ENCODE peak calls at places on chromosome 6, in four cellular contexts. O is heart right ventricle, K is transverse colon, W is upper lobe of right lung. H is an unnamed sample.

GRCh38 chr6:3522561-3523287 is 65.9 kb upstream of the SLC22A23 start:
- DNase-seq in O (no peak), K (no peak), W (no peak), H (no peak)

GRCh38 chr6:33744001-33744848 is 2.5 kb downstream of the IP6K3 start:
- DNase-seq in O (peak), K (peak), W (no peak), H (peak)

GRCh38 chr6:28907394-28907793 is 16.4 kb downstream of the TRIM27 start:
- DNase-seq in O (no peak), K (no peak), W (no peak), H (no peak)

GRCh38 chr6:235763-236360 is 56.4 kb upstream of the DUSP22 start:
- DNase-seq in O (peak), K (no peak), W (no peak), H (peak)

GRCh38 chr6:85669735-85670194 is 27.1 kb upstream of the SYNCRIP start:
- DNase-seq in O (no peak), K (no peak), W (no peak), H (no peak)

GRCh38 chr6:143368426-143368825 is 82.1 kb downstream of the ADAT2 start:
- DNase-seq in O (no peak), K (no peak), W (no peak), H (no peak)

GRCh38 chr6:148200302-148200701 is 142.3 kb upstream of the SASH1 start:
- DNase-seq in O (no peak), K (no peak), W (no peak), H (peak)

GRCh38 chr6:111238464-111239119 is 151.3 kb downstream of the SLC16A10 start:
- DNase-seq in O (no peak), K (no peak), W (no peak), H (no peak)

GRCh38 chr6:110357696-110358535 is at the start of gene METTL24:
- DNase-seq in O (no peak), K (no peak), W (no peak), H (no peak)

GRCh38 chr6:110358536-110359148 is 493 bp upstream of the METTL24 start:
- DNase-seq in O (no peak), K (no peak), W (no peak), H (no peak)

GRCh38 chr6:139135578-139136545 is 982 bp downstream of the HECA start:
- DNase-seq in O (peak), K (peak), W (peak), H (peak)

GRCh38 chr6:41734666-41735426 is 562 bp downstream of the TFEB start:
- DNase-seq in O (peak), K (peak), W (peak), H (peak)

GRCh38 chr6:41737591-41738130 is 2.3 kb upstream of the TFEB start:
- DNase-seq in O (no peak), K (no peak), W (no peak), H (no peak)

GRCh38 chr6:41736800-41737555 is 1.6 kb upstream of the TFEB start:
- DNase-seq in O (no peak), K (no peak), W (no peak), H (no peak)

GRCh38 chr6:41735427-41736206 is at the start of gene TFEB:
- DNase-seq in O (peak), K (peak), W (peak), H (peak)

GRCh38 chr6:41736207-41736710 is 851 bp upstream of the TFEB start:
- DNase-seq in O (no peak), K (no peak), W (no peak), H (no peak)
- H3K4me3 ChIP-seq in O (no peak), K (no peak), W (peak), H (no peak)

GRCh38 chr6:82778985-82779384 is 286.7 kb downstream of the UBE3D start:
- DNase-seq in O (no peak), K (no peak), W (no peak), H (no peak)
- H3K27ac ChIP-seq in O (no peak), K (no peak), W (no peak), H (no peak)

DNA sequence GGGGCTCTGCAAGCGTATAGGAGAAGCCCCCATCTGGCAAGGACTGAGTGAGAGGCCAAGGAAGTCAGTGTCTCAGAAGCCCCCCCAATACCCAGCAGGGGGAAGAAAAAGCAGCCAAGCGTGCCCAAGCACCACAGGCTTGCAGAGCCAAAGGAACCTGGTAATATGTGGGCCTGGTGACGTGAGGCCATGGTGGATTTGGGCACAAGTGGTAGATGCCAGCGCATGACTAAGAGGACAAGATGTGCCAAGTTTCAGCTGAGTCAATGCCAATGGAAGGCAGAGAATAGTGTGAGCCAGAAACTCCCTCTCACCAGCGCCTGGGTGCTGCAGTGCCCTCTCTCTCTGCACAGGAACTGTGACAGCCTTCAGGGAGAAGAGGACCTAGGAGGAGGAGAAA is 110.0 kb downstream of the QRSL1 start:
- DNase-seq in O (peak), K (no peak), W (peak), H (peak)
- TF ChIP-seq CTCF in O (no peak), K (no peak), W (no peak), H (no peak)

GRCh38 chr6:41639556-41640371 is 1.5 kb downstream of the MDFI start:
- DNase-seq in O (no peak), K (no peak), W (peak), H (no peak)
- H3K4me3 ChIP-seq in O (no peak), K (no peak), W (peak), H (no peak)

GRCh38 chr6:165806126-165806810 is 143.2 kb upstream of the PDE10A start:
- DNase-seq in O (peak), K (no peak), W (no peak), H (no peak)
- H3K27ac ChIP-seq in O (no peak), K (no peak), W (no peak), H (no peak)

DNA sequence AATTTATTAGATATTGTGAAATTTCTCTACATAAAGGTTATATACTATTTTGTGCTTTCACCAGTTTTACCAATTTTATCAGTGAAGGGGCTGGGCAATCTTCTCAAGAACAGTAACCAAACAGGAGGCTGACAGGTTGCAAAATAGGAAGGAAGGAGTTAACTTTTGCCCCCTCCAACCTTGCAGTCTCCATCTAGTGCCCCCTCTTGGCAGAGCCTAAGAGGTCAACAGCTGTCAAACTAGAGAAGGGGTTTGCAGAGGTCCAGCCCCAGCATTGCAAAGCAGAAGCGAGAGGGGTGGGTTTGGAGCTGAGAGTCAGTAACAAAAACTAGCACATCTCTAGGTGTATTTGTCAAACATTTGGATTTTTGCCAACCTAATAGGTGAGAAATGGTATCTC is 391.0 kb downstream of the CDC5L start:
- DNase-seq in O (no peak), K (no peak), W (no peak), H (no peak)
- TF ChIP-seq CTCF in O (no peak), K (no peak), W (no peak), H (no peak)

DNA sequence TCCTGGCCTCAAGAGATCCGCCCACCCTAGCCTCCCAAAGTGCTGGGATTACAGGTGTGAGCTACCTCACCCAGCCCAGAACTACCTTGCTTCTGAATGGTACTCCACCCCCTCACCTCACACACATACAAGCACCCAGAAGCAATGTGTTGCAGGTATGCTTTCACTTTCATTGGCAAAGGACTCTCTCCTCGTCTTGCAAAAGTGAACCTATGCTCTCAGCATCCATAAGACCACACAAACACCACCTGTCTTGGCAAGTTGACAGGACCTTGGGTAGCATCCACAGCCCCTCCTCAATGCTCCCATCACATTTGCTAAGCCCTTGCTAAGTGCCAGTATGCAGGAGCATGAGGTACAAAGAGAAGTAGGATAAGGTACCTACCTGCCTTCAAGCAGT is 3.7 kb downstream of the KIF13A start:
- DNase-seq in O (no peak), K (no peak), W (no peak), H (no peak)
- H3K4me3 ChIP-seq in O (no peak), K (no peak), W (no peak), H (no peak)

DNA sequence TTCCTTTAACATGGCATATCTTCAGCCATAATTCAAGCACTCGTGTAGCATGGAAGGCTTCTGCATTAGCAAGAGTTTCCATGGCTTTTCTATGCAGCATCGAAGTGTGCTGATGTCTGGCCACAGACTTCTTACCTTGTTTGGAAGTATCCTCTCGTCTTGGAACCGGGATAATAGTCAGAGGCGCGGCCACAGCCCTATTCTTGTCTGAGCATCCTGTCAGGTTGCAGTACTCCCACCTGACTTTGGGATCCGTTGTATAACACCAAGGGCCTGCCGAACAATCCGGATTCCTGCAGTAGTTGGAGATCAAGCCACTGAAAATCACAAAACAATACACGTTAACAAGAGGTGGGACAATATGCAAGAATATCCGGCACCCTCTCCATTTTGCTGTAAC is 138.9 kb downstream of the SLC22A3 start:
- DNase-seq in O (no peak), K (no peak), W (no peak), H (no peak)
- H3K27ac ChIP-seq in O (no peak), K (no peak), W (no peak), H (no peak)

DNA sequence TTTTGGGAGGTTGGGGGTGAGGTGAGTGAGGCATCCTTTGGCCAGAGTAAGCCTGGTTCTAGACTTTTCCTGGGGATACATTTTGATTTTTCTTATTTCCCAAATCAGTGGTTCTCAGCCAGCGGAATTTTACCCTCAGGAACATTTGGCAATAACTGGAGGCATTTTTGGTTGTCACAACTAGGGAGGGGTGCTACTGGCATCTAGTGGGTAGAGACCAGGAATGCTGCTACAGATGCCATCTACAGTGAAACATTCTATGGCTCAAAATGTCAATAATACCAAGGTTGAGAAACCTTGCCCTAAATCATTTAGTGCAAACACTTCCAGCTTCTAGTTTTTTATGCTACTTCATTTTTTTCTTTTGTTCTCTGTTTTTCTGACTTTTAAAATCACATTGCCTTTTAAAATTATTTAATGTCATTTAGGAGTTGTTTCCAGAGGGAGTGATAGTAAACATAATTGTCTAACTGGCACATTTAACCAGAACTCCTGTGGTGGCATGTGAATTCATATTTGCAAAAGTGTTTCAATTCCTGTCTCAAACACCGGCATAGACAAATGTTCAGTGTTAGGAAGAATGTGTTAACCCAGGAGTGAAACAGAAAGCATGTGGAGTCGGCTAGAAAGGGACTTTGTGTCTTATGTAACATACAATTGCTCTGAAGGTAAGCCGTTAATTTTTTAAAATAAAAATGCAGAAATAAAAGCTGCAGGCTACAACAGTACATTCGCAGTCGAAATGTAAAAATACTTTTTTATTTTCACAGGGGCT is 59.0 kb downstream of the QRSL1 start:
- DNase-seq in O (no peak), K (no peak), W (no peak), H (no peak)
- TF ChIP-seq CTCF in O (no peak), K (no peak), W (peak), H (no peak)